ENCODE peak calls at places on chromosomes 6 and 20, in six cellular contexts. V is CD4-positive, alpha-beta memory T cell; Z is cardiac muscle cell; R is iPS DF 6.9; Y is lower lobe of right lung; C is K562. Q is an unnamed sample.
A peak's percentile ranks its signal among the peaks of the same experiment; 100 is the strongest.

GRCh38 chr6:122491915-122492537 is 20.4 kb upstream of the SERINC1 start:
- DNase-seq in V (peak; percentile 66), Z (peak; percentile 76), R (no peak), Y (peak; percentile 62), C (peak; percentile 68), Q (no peak)

GRCh38 chr20:56359212-56360132 is 698 bp downstream of the FAM210B start:
- DNase-seq in V (no peak), Z (peak; percentile 82), R (no peak), Y (peak; percentile 71), C (no peak), Q (no peak)

GRCh38 chr6:157233686-157234085 is 89.6 kb downstream of the TMEM242 start:
- DNase-seq in V (no peak), Z (no peak), R (no peak), Y (no peak), C (no peak), Q (no peak)

GRCh38 chr6:83875843-83876242 is 16.4 kb downstream of the CYB5R4 start:
- DNase-seq in V (no peak), Z (no peak), R (no peak), Y (no peak), C (no peak), Q (no peak)

GRCh38 chr6:31736768-31737314 is 511 bp upstream of the CLIC1 start:
- DNase-seq in V (no peak), Z (no peak), R (no peak), Y (no peak), C (no peak), Q (no peak)

GRCh38 chr20:22368235-22368634 is 216.1 kb downstream of the FOXA2 start:
- DNase-seq in V (no peak), Z (no peak), R (no peak), Y (no peak), C (no peak), Q (no peak)

GRCh38 chr6:39951198-39951597 is 16.9 kb upstream of the MOCS1 start:
- DNase-seq in V (no peak), Z (no peak), R (no peak), Y (no peak), C (no peak), Q (no peak)

GRCh38 chr20:53126185-53126584 is 154.0 kb downstream of the TSHZ2 start:
- DNase-seq in V (no peak), Z (no peak), R (no peak), Y (no peak), C (no peak), Q (no peak)

GRCh38 chr6:129686941-129687627 is 22.9 kb downstream of the ARHGAP18 start:
- DNase-seq in V (peak; percentile 70), Z (peak; percentile 75), R (no peak), Y (no peak), C (peak; percentile 10), Q (peak; percentile 52)

GRCh38 chr20:49285233-49285668 is 7.4 kb upstream of the ZNFX1 start:
- DNase-seq in V (no peak), Z (no peak), R (no peak), Y (no peak), C (no peak), Q (no peak)

GRCh38 chr6:135983720-135984343 is 132.3 kb downstream of the PDE7B start:
- DNase-seq in V (no peak), Z (peak; percentile 71), R (no peak), Y (no peak), C (no peak), Q (no peak)

GRCh38 chr20:15491564-15491963 is 1081.7 kb downstream of the KIF16B start:
- DNase-seq in V (no peak), Z (no peak), R (no peak), Y (no peak), C (no peak), Q (no peak)

GRCh38 chr6:39881851-39882566 is 52.3 kb downstream of the MOCS1 start:
- DNase-seq in V (no peak), Z (peak; percentile 90), R (no peak), Y (no peak), C (no peak), Q (no peak)

GRCh38 chr6:105251689-105252088 is 71.9 kb upstream of the POPDC3 start:
- DNase-seq in V (no peak), Z (no peak), R (no peak), Y (no peak), C (no peak), Q (no peak)

GRCh38 chr6:31769684-31770371 is 7.3 kb downstream of the VWA7 start:
- DNase-seq in V (peak; percentile 81), Z (peak; percentile 60), R (peak; percentile 55), Y (peak; percentile 88), C (peak; percentile 100), Q (peak; percentile 73)

GRCh38 chr6:13253272-13253671 is 75.1 kb downstream of the TBC1D7 start:
- DNase-seq in V (no peak), Z (no peak), R (no peak), Y (no peak), C (no peak), Q (no peak)

GRCh38 chr6:141988954-141989705 is 143.6 kb upstream of the GJE1 start:
- DNase-seq in V (peak; percentile 33), Z (peak; percentile 78), R (peak; percentile 63), Y (no peak), C (peak; percentile 36), Q (peak; percentile 7)

GRCh38 chr6:163329991-163330390 is 84.5 kb upstream of the QKI start:
- DNase-seq in V (no peak), Z (no peak), R (no peak), Y (no peak), C (no peak), Q (no peak)

GRCh38 chr20:51426879-51427624 is 115.5 kb downstream of the NFATC2 start:
- DNase-seq in V (no peak), Z (no peak), R (no peak), Y (no peak), C (no peak), Q (no peak)

GRCh38 chr20:63698739-63699465 is 2.5 kb downstream of the TNFRSF6B start:
- DNase-seq in V (no peak), Z (peak; percentile 84), R (no peak), Y (peak; percentile 47), C (peak; percentile 56), Q (peak; percentile 74)

DNA sequence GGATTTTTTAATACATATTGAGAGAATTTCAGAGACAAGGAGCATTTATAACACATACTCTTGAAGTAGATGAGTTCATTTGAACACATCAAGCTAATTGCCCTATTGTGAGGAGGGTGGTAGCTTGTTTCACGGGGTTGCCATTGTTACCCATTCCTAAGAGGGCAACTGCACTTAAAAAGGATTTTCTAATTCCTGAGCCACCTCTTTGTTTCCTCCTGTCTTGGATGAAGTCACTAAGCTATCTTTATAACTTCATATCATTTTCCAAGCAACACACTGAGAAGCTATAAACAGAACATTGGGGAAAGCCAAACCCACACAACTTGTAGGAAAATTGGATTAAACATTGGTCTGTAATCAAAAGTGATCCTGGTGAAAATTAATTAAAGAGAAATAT is 150.0 kb upstream of the PLN start:
- DNase-seq in V (no peak), Z (no peak), R (no peak), Y (no peak), C (no peak), Q (no peak)
- H3K27me3 ChIP-seq in V (no peaks in the 10 kb centered on the region), Z (no peaks in the 10 kb centered on the region), R (no peaks in the 10 kb centered on the region), Y (no peaks in the 10 kb centered on the region), C (no peaks in the 10 kb centered on the region), Q (no peaks in the 10 kb centered on the region)

GRCh38 chr6:137490506-137490905 is 3.7 kb downstream of the OLIG3 start:
- DNase-seq in V (no peak), Z (no peak), R (no peak), Y (no peak), C (no peak), Q (no peak)
- H3K27me3 ChIP-seq in V (peaks cover 82% of the 10 kb centered on the region), Z (peaks cover 100% of the 10 kb centered on the region), R (peaks cover 70% of the 10 kb centered on the region), Y (peaks cover 99% of the 10 kb centered on the region), C (peaks cover 81% of the 10 kb centered on the region), Q (peaks cover 6% of the 10 kb centered on the region)

GRCh38 chr6:146901940-146902816 is 302.0 kb upstream of the STXBP5 start:
- DNase-seq in V (no peak), Z (peak; percentile 38), R (no peak), Y (no peak), C (no peak), Q (no peak)

GRCh38 chr6:146905313-146905712 is 298.9 kb upstream of the STXBP5 start:
- DNase-seq in V (no peak), Z (peak; percentile 62), R (no peak), Y (no peak), C (no peak), Q (no peak)

GRCh38 chr6:146904596-146904995 is 299.6 kb upstream of the STXBP5 start:
- DNase-seq in V (no peak), Z (no peak), R (no peak), Y (no peak), C (no peak), Q (no peak)

GRCh38 chr6:146898888-146899227 is 300.1 kb downstream of the ADGB start:
- DNase-seq in V (no peak), Z (no peak), R (no peak), Y (no peak), C (no peak), Q (no peak)

DNA sequence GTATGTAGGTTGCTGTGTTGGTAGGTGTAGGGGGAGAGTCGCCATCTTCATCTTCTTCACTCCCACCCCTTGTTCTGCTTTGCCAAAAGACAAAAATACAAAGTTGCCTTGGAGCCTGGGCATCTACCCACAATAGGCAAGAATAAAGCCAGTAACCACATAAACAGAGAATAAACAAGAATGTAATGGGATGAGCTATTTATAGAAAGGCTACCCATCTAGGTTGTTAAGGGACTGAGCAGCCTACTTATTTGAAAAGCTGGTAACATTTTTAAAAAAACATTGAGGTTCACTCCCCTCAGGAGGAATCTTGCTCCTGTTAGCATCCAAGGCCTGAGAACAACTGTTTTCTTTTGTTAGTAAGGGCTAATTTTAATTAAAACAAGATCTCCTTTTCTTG is 301.4 kb upstream of the STXBP5 start:
- DNase-seq in V (no peak), Z (no peak), R (no peak), Y (no peak), C (no peak), Q (no peak)
- H3K27me3 ChIP-seq in V (no peaks in the 10 kb centered on the region), Z (no peaks in the 10 kb centered on the region), R (no peaks in the 10 kb centered on the region), Y (no peaks in the 10 kb centered on the region), C (no peaks in the 10 kb centered on the region), Q (no peaks in the 10 kb centered on the region)

GRCh38 chr6:168459572-168459971 is 18.6 kb downstream of the SMOC2 start:
- DNase-seq in V (no peak), Z (no peak), R (no peak), Y (no peak), C (no peak), Q (no peak)
- H3K27me3 ChIP-seq in V (no peaks in the 10 kb centered on the region), Z (no peaks in the 10 kb centered on the region), R (no peaks in the 10 kb centered on the region), Y (peaks cover 7% of the 10 kb centered on the region), C (peaks cover 10% of the 10 kb centered on the region), Q (no peaks in the 10 kb centered on the region)

GRCh38 chr6:50825375-50826036 is 6.8 kb downstream of the TFAP2B start:
- DNase-seq in V (no peak), Z (no peak), R (no peak), Y (no peak), C (peak; percentile 85), Q (no peak)
- H3K27me3 ChIP-seq in V (peaks cover 20% of the 10 kb centered on the region), Z (peaks cover 100% of the 10 kb centered on the region), R (peaks cover 70% of the 10 kb centered on the region), Y (peaks cover 88% of the 10 kb centered on the region), C (no peaks in the 10 kb centered on the region), Q (peaks cover 5% of the 10 kb centered on the region)